ENCODE peak calls at places on chromosomes 11 and 22, in five cellular contexts. W is NCI-H1105 treated with DMSO at 0.1 percent for 48 hours, I is NCI-H446, K is uterus, P is testis. R is an unnamed sample.

GRCh38 chr22:23763579-23764331 is 965 bp downstream of the C22orf15 start:
- DNase-seq in W (no peak), I (no peak), K (no peak), P (no peak), R (no peak)

GRCh38 chr11:1400168-1401000 is 10.7 kb downstream of the BRSK2 start:
- DNase-seq in W (no peak), I (no peak), K (no peak), P (no peak), R (no peak)

GRCh38 chr22:49817359-49817758 is 10.3 kb downstream of the BRD1 start:
- DNase-seq in W (no peak), I (no peak), K (no peak), P (no peak), R (no peak)

GRCh38 chr11:19444231-19444630 is 203.5 kb upstream of the E2F8 start:
- DNase-seq in W (no peak), I (no peak), K (no peak), P (no peak), R (no peak)

GRCh38 chr11:8597182-8597581 is 3.2 kb upstream of the STK33 start:
- DNase-seq in W (no peak), I (no peak), K (no peak), P (no peak), R (no peak)

GRCh38 chr11:2393941-2394817 is 6.4 kb upstream of the TSSC4 start:
- DNase-seq in W (no peak), I (no peak), K (no peak), P (no peak), R (no peak)

GRCh38 chr11:44950036-44950624 is 553 bp downstream of the TP53I11 start:
- DNase-seq in W (peak), I (no peak), K (no peak), P (peak), R (no peak)

GRCh38 chr22:32801436-32802290 is at the start of gene TIMP3:
- DNase-seq in W (peak), I (no peak), K (peak), P (peak), R (no peak)

GRCh38 chr22:30279389-30279788 is 9.9 kb downstream of the CASTOR1 start:
- DNase-seq in W (no peak), I (no peak), K (no peak), P (no peak), R (no peak)